ENCODE peak calls at places on chromosomes 16 and 17, in ten cellular contexts. E is ovary, C is heart left ventricle, J is body of pancreas, G is adrenal gland, Q is prostate gland, A is breast epithelium, P is esophagus muscularis mucosa, D is A549, N is stomach. V is an unnamed sample.

GRCh38 chr17:80656590-80656989 is 112.0 kb downstream of the RPTOR start:
- DNase-seq in A (no peak), P (no peak), G (no peak), J (no peak), E (no peak), N (no peak), Q (no peak), C (no peak), D (no peak), V (no peak)

GRCh38 chr16:17173134-17173729 is 297.5 kb downstream of the XYLT1 start:
- DNase-seq in J (peak; percentile 78), N (peak; percentile 41), P (no peak), A (no peak), G (peak; percentile 40), Q (no peak), C (no peak), E (no peak), D (no peak), V (no peak)

GRCh38 chr17:2214047-2214717 is 89.4 kb downstream of the SMG6 start:
- DNase-seq in G (peak; percentile 87), Q (no peak), A (no peak), D (no peak), C (no peak), J (peak; percentile 36), N (no peak), P (peak; percentile 94), E (peak; percentile 75), V (no peak)

GRCh38 chr17:42127414-42127813 is 4.8 kb downstream of the HSPB9 start:
- DNase-seq in N (no peak), D (no peak), P (no peak), G (no peak), J (no peak), E (no peak), C (no peak), A (no peak), Q (no peak), V (no peak)

GRCh38 chr17:63498621-63499195 is 21.8 kb downstream of the ACE start:
- DNase-seq in J (no peak), P (no peak), D (no peak), C (no peak), G (no peak), N (no peak), A (no peak), Q (no peak), E (no peak), V (no peak)

GRCh38 chr16:46775214-46775613 is 27.1 kb upstream of the MYLK3 start:
- DNase-seq in J (no peak), P (no peak), D (no peak), G (no peak), C (no peak), E (no peak), N (no peak), Q (no peak), A (no peak), V (no peak)

GRCh38 chr17:14351493-14351892 is 50.6 kb downstream of the HS3ST3B1 start:
- DNase-seq in P (no peak), N (no peak), G (no peak), A (no peak), J (peak; percentile 11), D (no peak), C (no peak), E (no peak), Q (no peak), V (no peak)

GRCh38 chr16:84478172-84478948 is 26.1 kb downstream of the MEAK7 start:
- DNase-seq in N (peak; percentile 14), Q (peak; percentile 3), A (no peak), P (no peak), G (peak; percentile 30), C (no peak), D (no peak), J (no peak), E (no peak), V (peak; percentile 55)

GRCh38 chr17:75020331-75021110 is 8.1 kb downstream of the MRPL58 start:
- DNase-seq in E (no peak), C (no peak), Q (peak; percentile 54), N (no peak), G (no peak), J (no peak), P (no peak), A (no peak), D (no peak), V (no peak)

GRCh38 chr17:78051186-78051972 is 77.2 kb downstream of the TMC6 start:
- DNase-seq in C (no peak), D (no peak), N (no peak), E (no peak), P (peak; percentile 17), J (no peak), A (no peak), G (no peak), Q (no peak), V (no peak)

GRCh38 chr17:876272-876671 is 94.1 kb downstream of the MRM3 start:
- DNase-seq in C (no peak), G (no peak), N (no peak), D (no peak), P (no peak), Q (no peak), J (no peak), A (no peak), E (no peak), V (no peak)

GRCh38 chr16:85046957-85047866 is 19.6 kb downstream of the KIAA0513 start:
- DNase-seq in G (no peak), D (no peak), A (no peak), E (no peak), C (no peak), P (no peak), Q (peak; percentile 52), J (peak; percentile 67), N (peak; percentile 76), V (no peak)

GRCh38 chr17:31318298-31319190 is 2.9 kb downstream of the EVI2A start:
- DNase-seq in P (no peak), G (peak; percentile 52), J (peak; percentile 65), N (peak; percentile 35), A (no peak), D (no peak), C (no peak), Q (no peak), E (peak; percentile 73), V (peak; percentile 86)

GRCh38 chr16:68590201-68590994 is 51.3 kb downstream of the ZFP90 start:
- DNase-seq in E (peak; percentile 79), Q (peak; percentile 63), G (peak; percentile 58), P (no peak), D (peak; percentile 71), N (peak; percentile 74), A (peak; percentile 73), J (peak; percentile 68), C (peak; percentile 70), V (no peak)

GRCh38 chr17:77286641-77287431 is 146.1 kb downstream of the SEC14L1 start:
- DNase-seq in Q (peak; percentile 95), P (no peak), G (peak; percentile 84), A (peak; percentile 90), E (no peak), C (peak; percentile 73), D (peak; percentile 99), N (peak; percentile 88), J (peak; percentile 82), V (no peak)

GRCh38 chr16:5557448-5557847 is 459.9 kb upstream of the EEF2KMT start:
- DNase-seq in C (no peak), J (no peak), Q (no peak), D (no peak), E (no peak), N (no peak), G (no peak), P (no peak), A (no peak), V (no peak)
- H3K4me1 ChIP-seq in C (no peaks in the 10 kb centered on the region), J (no peaks in the 10 kb centered on the region), Q (no peaks in the 10 kb centered on the region), D (no peaks in the 10 kb centered on the region), E (no peaks in the 10 kb centered on the region), N (no peaks in the 10 kb centered on the region), G (no peaks in the 10 kb centered on the region), P (no peaks in the 10 kb centered on the region), A (no peaks in the 10 kb centered on the region), V (no peaks in the 10 kb centered on the region)

DNA sequence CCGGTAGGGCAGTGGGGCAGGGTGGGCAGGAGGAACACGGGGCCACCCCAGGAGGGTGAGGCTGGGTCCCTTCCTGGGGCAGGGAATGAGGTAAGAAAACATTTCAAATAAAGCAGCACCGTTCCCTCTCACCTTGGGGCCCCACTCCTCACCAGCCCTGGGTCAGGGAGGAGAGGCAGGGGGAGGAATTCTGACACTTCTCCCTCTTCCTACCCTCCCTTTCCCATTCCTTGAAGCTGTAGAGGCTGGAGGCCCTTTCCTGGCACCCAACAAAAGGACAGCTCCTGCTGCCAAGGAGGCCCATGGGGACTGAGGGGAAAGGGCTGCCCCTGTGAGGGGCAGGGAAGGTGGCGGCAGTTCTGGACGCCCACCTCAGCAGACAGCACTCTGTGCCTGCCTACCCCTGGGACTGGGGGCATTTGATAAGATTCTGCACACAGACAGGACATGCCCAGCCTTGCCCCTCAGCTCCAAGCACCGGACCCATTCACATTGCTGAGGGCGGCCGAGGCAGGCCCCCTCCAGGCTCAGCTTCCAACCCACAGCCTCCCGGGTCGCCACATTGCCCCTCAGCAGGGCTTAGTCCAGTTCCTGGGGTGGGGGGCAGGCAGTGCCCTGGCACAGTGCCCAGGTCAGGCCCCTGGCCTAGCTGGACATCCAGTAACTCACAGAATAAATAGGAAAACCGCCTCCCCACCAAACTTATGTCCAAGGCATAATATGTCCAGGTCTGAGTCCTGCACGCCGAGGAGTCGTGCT is 6.2 kb downstream of the ATXN7L3 start:
- DNase-seq in Q (no peak), A (no peak), P (no peak), J (no peak), E (no peak), G (no peak), C (no peak), N (no peak), D (no peak), V (no peak)
- TF ChIP-seq POLR2A in Q (no peak), A (no peak), P (no peak), J (no peak), E (no peak), G (no peak), C (no peak), N (no peak), D (no peak), V (no peak)

DNA sequence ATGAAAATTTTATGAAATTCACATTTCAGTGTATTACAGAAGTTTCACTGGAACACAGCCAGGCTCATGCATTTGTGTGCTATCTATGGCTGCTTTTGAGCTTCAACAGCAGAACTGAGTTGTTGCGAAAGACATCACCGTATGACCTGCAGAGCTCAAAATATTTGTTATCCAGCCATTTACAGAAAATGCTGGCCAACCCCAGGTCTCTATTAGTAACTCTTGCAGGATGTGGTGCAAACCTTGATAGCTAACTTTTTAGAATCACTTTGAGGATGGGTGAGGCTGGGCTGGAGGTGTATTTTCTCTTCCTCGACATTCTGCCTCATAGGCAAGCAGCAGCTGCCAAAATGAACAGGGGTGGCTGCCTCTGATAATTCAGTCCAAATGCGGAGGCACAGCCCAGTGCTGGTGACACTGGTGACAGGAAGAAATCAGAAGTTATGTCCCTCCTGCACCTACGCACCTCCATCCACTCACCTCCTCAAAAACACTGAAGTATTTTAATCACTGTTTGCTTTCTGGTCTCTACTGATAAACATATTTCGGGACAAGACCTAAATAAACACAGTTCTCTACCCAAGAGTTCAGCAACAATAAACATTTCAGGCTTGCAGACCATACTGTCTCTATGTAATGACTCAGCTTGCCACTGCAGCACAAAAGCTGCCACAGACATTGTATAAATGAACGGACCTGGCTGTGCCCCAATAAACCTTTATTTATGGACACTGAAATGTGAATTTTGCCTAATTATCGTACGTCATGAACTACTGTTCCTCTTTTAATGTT is 28.5 kb downstream of the ARHGAP17 start:
- DNase-seq in C (no peak), E (peak; percentile 62), P (no peak), A (no peak), G (peak; percentile 47), J (peak; percentile 44), N (no peak), D (peak; percentile 66), Q (no peak), V (no peak)
- H3K4me1 ChIP-seq in C (peaks cover 90% of the 10 kb centered on the region), E (peaks cover 22% of the 10 kb centered on the region), P (peaks cover 89% of the 10 kb centered on the region), A (peaks cover 3% of the 10 kb centered on the region), G (peaks cover 52% of the 10 kb centered on the region), J (peaks cover 56% of the 10 kb centered on the region), N (peaks cover 55% of the 10 kb centered on the region), D (peaks cover 66% of the 10 kb centered on the region), Q (peaks cover 13% of the 10 kb centered on the region), V (peaks cover 71% of the 10 kb centered on the region)

GRCh38 chr16:86566601-86566965 is at the start of gene FOXC2:
- DNase-seq in Q (peak; percentile 44), N (peak; percentile 54), P (no peak), J (peak; percentile 77), G (peak; percentile 79), D (peak; percentile 75), E (peak; percentile 78), C (peak; percentile 90), A (no peak), V (no peak)
- TF ChIP-seq POLR2A in Q (no peak), N (no peak), P (no peak), J (no peak), G (peak; percentile 12), D (no peak), E (no peak), C (peak; percentile 75), A (no peak), V (no peak)

V was measured in vagina.